ENCODE peak calls at places on chromosomes 3 and 15, in nine cellular contexts. V, O, M, K, N, F, Z, T and X are unnamed samples.

GRCh38 chr3:177905173-177905894 is 630.9 kb upstream of the KCNMB2 start:
- DNase-seq in V (no peak), O (no peak), M (no peak), K (no peak), N (no peak), F (peak), Z (no peak), T (no peak), X (peak)

GRCh38 chr15:88242586-88242985 is 14.0 kb downstream of the NTRK3 start:
- DNase-seq in V (no peak), O (no peak), M (no peak), K (no peak), N (no peak), F (no peak), Z (no peak), T (no peak), X (no peak)

GRCh38 chr3:11346416-11346815 is 74.2 kb downstream of the ATG7 start:
- DNase-seq in V (no peak), O (no peak), M (no peak), K (no peak), N (no peak), F (no peak), Z (no peak), T (no peak), X (no peak)

GRCh38 chr3:43670635-43671522 is 19.9 kb upstream of the ABHD5 start:
- DNase-seq in V (no peak), O (no peak), M (no peak), K (no peak), N (no peak), F (no peak), Z (no peak), T (no peak), X (no peak)

GRCh38 chr15:69802432-69802831 is 295.3 kb downstream of the TLE3 start:
- DNase-seq in V (no peak), O (no peak), M (no peak), K (no peak), N (no peak), F (no peak), Z (no peak), T (no peak), X (no peak)

GRCh38 chr3:152364237-152364636 is 95.5 kb downstream of the MBNL1 start:
- DNase-seq in V (no peak), O (no peak), M (no peak), K (no peak), N (no peak), F (no peak), Z (no peak), T (no peak), X (no peak)

GRCh38 chr3:195555110-195555509 is 12.0 kb upstream of the PPP1R2 start:
- DNase-seq in V (no peak), O (no peak), M (no peak), K (no peak), N (no peak), F (no peak), Z (no peak), T (no peak), X (no peak)

GRCh38 chr3:52406231-52406661 is 38.7 kb downstream of the SEMA3G start:
- DNase-seq in V (no peak), O (no peak), M (no peak), K (no peak), N (peak), F (no peak), Z (no peak), T (no peak), X (no peak)